ENCODE peak calls at places on chromosome 1, in seven cellular contexts. Q, H, O, L, X, N and A are unnamed samples.

GRCh38 chr1:55043726-55044125 is 4.4 kb downstream of the PCSK9 start:
- DNase-seq in H (no peak), N (no peak), O (no peak), Q (no peak), X (no peak), L (no peak), A (no peak)

GRCh38 chr1:112232848-112233247 is 163.2 kb upstream of the CTTNBP2NL start:
- DNase-seq in O (no peak), L (no peak), N (no peak), H (no peak), X (no peak), Q (no peak), A (no peak)

GRCh38 chr1:34479731-34480130 is 275.1 kb upstream of the GJB5 start:
- DNase-seq in L (no peak), X (peak), O (no peak), Q (no peak), H (no peak), N (no peak), A (no peak)

GRCh38 chr1:167453156-167453555 is 65.2 kb downstream of the CD247 start:
- DNase-seq in Q (no peak), N (no peak), X (no peak), H (no peak), L (no peak), O (no peak), A (no peak)

GRCh38 chr1:51622455-51622913 is 5.6 kb downstream of the OSBPL9 start:
- DNase-seq in X (no peak), L (no peak), O (peak), H (no peak), N (peak), Q (peak), A (peak)

GRCh38 chr1:70455291-70455690 is 44.2 kb downstream of the CTH start:
- DNase-seq in H (no peak), Q (no peak), O (no peak), N (no peak), X (peak), L (no peak), A (no peak)

GRCh38 chr1:247456024-247456423 is 1.9 kb downstream of the OR2B11 start:
- DNase-seq in H (no peak), Q (no peak), L (no peak), X (no peak), N (no peak), O (no peak), A (no peak)

GRCh38 chr1:230758705-230759354 is 11.6 kb downstream of the CAPN9 start:
- DNase-seq in L (no peak), N (no peak), H (no peak), Q (no peak), X (peak), O (no peak), A (no peak)

GRCh38 chr1:51523931-51524330 is 4.9 kb upstream of the EPS15 start:
- DNase-seq in H (no peak), O (no peak), N (no peak), X (no peak), L (no peak), Q (no peak), A (no peak)

GRCh38 chr1:28199328-28200233 is 23.1 kb upstream of the PTAFR start:
- DNase-seq in Q (no peak), N (no peak), X (no peak), O (no peak), L (no peak), H (peak), A (no peak)

GRCh38 chr1:213993929-213994328 is 6.2 kb downstream of the PROX1 start:
- DNase-seq in L (no peak), Q (no peak), X (peak), H (no peak), N (no peak), O (no peak), A (no peak)

GRCh38 chr1:159171254-159171687 is at the start of gene CADM3:
- DNase-seq in O (no peak), Q (no peak), N (no peak), H (no peak), L (peak), X (peak), A (no peak)

GRCh38 chr1:924619-925323 is 1.0 kb downstream of the SAMD11 start:
- DNase-seq in X (peak), Q (peak), H (no peak), L (peak), N (no peak), O (no peak), A (peak)

GRCh38 chr1:226903819-226904710 is 33.6 kb downstream of the PSEN2 start:
- DNase-seq in O (no peak), Q (no peak), N (no peak), L (no peak), H (no peak), X (no peak), A (no peak)

GRCh38 chr1:9399510-9400424 is 107.1 kb downstream of the SPSB1 start:
- DNase-seq in O (no peak), N (peak), L (no peak), Q (no peak), X (no peak), H (no peak), A (no peak)

GRCh38 chr1:206728588-206728987 is 42.0 kb upstream of the IL19 start:
- DNase-seq in H (no peak), N (no peak), Q (no peak), O (no peak), X (no peak), L (no peak), A (no peak)

GRCh38 chr1:24322636-24323177 is 3.5 kb downstream of the GRHL3 start:
- DNase-seq in H (no peak), X (no peak), Q (no peak), N (no peak), O (no peak), L (peak), A (no peak)
- TF ChIP-seq JUND in H (no peak), X (no peak), Q (no peak), N (no peak), O (no peak), L (no peak), A (no peak)

GRCh38 chr1:173474097-173474779 is 2.9 kb upstream of the PRDX6 start:
- DNase-seq in Q (no peak), H (no peak), O (no peak), N (peak), L (no peak), X (no peak), A (no peak)

GRCh38 chr1:173477286-173478098 is at the start of gene PRDX6:
- DNase-seq in L (peak), Q (no peak), H (no peak), N (peak), X (no peak), O (peak), A (peak)

GRCh38 chr1:173476197-173476663 is 905 bp upstream of the PRDX6 start:
- DNase-seq in Q (no peak), X (no peak), H (no peak), O (no peak), L (no peak), N (no peak), A (no peak)

GRCh38 chr1:173476664-173477285 is 360 bp upstream of the PRDX6 start:
- DNase-seq in Q (peak), H (peak), O (peak), X (peak), L (peak), N (peak), A (peak)

DNA sequence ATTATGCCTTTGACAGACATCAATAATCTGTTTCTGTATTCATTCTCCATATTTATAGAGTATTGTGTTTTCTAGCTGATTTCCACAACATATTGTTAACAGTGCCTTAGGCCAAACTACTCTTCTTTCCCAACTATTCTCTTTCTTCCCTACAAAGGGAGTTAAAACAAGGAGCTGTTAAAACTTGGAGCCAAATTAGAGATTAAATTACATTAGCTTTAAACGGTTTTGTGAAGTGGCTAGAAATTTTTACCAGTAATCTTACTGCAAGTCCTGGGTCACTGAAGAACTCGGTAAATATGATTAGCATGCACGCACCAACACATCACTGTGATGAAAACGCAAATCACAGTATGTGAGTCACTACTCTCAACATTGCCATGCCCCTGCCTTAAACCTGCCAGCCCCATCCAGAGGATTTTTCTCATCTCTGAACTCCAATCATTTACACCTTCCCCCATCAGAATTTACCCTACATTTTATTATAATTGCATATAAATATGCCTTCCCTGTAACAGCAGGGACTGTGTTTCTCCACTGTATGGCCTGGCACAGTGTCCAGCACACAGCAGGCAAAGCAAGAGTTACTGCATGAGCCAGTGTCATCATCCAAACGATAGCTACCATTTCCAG is 1.5 kb upstream of the PRDX6 start:
- DNase-seq in Q (no peak), X (peak), N (peak), H (no peak), L (no peak), O (no peak), A (no peak)
- TF ChIP-seq JUND in Q (peak), X (no peak), N (no peak), H (no peak), L (no peak), O (no peak), A (no peak)

GRCh38 chr1:5981009-5981380 is 11.2 kb downstream of the NPHP4 start:
- DNase-seq in N (no peak), L (no peak), X (no peak), Q (no peak), O (no peak), H (no peak), A (no peak)
- TF ChIP-seq JUND in N (no peak), L (no peak), X (no peak), Q (no peak), O (no peak), H (no peak), A (no peak)

DNA sequence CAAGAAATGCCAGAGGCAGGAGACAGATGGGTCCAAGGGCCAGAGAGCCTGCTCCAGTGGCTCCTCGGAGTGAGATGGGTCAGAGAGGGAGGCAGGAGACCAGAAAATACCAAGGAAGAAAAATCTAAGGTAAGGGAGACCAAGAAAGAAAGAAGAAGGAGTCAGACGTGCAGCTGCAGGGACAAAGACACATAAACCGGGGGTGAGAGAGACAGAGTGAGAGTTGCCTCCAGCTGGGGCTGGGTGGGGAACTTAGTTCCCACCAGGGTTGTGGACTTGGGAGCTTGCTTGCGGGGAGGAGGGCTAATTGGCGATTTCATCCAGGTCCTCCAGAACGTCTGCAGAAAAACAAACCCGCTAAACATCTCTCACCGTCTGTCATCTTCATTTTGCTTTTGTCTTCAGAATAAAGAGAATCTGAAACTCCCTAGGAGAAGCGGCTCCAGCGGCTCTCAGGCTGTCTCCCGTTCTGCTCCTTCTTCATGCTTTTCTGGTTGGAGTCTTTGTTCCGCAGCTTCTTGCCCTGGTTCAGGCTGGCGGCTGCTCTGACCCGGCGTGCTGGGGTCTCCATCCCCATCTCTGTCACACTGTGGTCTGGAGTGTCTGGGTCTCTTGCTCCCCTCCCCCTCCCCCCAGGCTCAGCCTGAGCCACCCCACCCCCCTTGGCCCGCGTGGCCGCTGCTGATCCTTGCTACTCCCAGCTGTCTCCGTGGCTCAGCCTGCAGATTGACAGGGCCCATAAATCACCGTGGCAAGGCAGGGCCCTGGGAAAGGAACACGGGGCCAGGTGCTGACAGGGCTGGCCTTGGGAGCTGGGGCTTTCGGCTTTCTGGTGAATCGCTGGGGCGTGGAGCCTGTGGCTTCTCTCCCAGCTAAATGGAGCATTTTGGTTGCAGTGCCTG is 66.6 kb downstream of the UBIAD1 start:
- DNase-seq in O (peak), L (no peak), H (no peak), Q (peak), N (no peak), X (peak), A (peak)
- TF ChIP-seq JUND in O (no peak), L (no peak), H (no peak), Q (no peak), N (no peak), X (no peak), A (no peak)

GRCh38 chr1:78619446-78619802 is 824 bp upstream of the IFI44L start:
- DNase-seq in X (no peak), O (no peak), N (no peak), L (no peak), H (no peak), Q (no peak), A (no peak)

GRCh38 chr1:78622548-78622947 is 2.3 kb downstream of the IFI44L start:
- DNase-seq in O (no peak), L (no peak), X (no peak), Q (no peak), H (no peak), N (no peak), A (no peak)

GRCh38 chr1:78619803-78620579 is at the start of gene IFI44L:
- DNase-seq in Q (no peak), X (no peak), H (peak), N (no peak), O (no peak), L (no peak), A (no peak)

GRCh38 chr1:78617615-78618026 is 2.6 kb upstream of the IFI44L start:
- DNase-seq in N (peak), X (peak), Q (peak), O (peak), L (peak), H (peak), A (peak)

GRCh38 chr1:78619029-78619428 is 1.2 kb upstream of the IFI44L start:
- DNase-seq in X (no peak), L (no peak), N (no peak), O (no peak), H (no peak), Q (no peak), A (no peak)
- TF ChIP-seq JUND in X (no peak), L (no peak), N (no peak), O (no peak), H (no peak), Q (no peak), A (no peak)

GRCh38 chr1:15155760-15156743 is 2.5 kb downstream of the TMEM51 start:
- DNase-seq in Q (no peak), H (peak), L (no peak), N (no peak), O (no peak), X (peak), A (no peak)

GRCh38 chr1:15155191-15155590 is 1.6 kb downstream of the TMEM51 start:
- DNase-seq in H (no peak), L (no peak), O (no peak), N (no peak), X (no peak), Q (no peak), A (no peak)

GRCh38 chr1:15153842-15154479 is 414 bp downstream of the TMEM51 start:
- DNase-seq in N (no peak), O (no peak), H (no peak), X (peak), L (peak), Q (peak), A (peak)

GRCh38 chr1:15153184-15153841 is at the start of gene TMEM51:
- DNase-seq in L (peak), X (peak), O (no peak), H (no peak), Q (peak), N (peak), A (peak)

DNA sequence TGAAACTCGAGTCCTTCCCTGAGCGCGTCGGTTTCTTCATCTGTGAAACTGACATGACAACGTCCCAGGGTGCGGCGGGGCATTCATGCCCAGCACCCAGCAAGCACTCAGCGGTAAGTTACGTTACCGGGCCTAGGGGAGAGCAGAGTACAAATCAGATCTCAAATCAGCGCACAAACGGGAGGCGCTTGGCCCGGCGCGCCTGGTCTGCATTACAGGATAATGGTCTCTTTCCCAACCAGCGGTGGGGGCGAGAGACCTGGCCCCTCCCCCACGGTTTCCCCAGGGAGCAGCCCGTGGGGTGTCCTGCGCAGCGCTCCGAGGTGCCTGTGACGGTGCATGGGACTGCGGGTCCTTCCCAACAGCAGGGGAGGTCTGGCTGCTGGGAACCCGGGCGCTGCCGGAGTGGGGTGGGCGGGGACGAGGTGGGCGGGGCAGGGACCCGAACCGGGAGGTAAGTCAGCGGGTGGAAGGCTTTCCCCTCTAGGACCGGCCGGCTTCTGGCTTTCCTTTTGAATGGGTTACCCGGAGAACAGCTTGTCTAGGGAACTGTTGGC is 1.0 kb downstream of the TMEM51 start:
- DNase-seq in H (no peak), Q (peak), N (no peak), X (peak), O (no peak), L (peak), A (no peak)
- TF ChIP-seq JUND in H (no peak), Q (no peak), N (no peak), X (no peak), O (no peak), L (no peak), A (no peak)